ENCODE peak calls at places on chromosomes 3 and 15, in six cellular contexts. X is fibroblast of pulmonary artery; I is CD8-positive, alpha-beta memory T cell; K is esophagus squamous epithelium; B is fibroblast of lung; E is heart left ventricle. F is an unnamed sample.

GRCh38 chr3:18424213-18424861 is 802 bp downstream of the SATB1 start:
- DNase-seq in X (no peak), K (no peak), I (no peak), E (peak; percentile 34), B (no peak), F (peak; percentile 40)

GRCh38 chr3:106806964-106807363 is 570.3 kb upstream of the CCDC54 start:
- DNase-seq in X (no peak), I (no peak), B (no peak), E (no peak), K (no peak), F (no peak)

GRCh38 chr15:36109943-36110658 is 469.3 kb upstream of the CDIN1 start:
- DNase-seq in B (peak; percentile 89), K (no peak), E (no peak), I (no peak), X (peak; percentile 31), F (no peak)

GRCh38 chr3:149448331-149448831 is 26.1 kb upstream of the TM4SF4 start:
- DNase-seq in I (no peak), B (peak; percentile 88), K (no peak), E (no peak), X (peak; percentile 52), F (no peak)

GRCh38 chr15:92907880-92908279 is 7.8 kb downstream of the CHD2 start:
- DNase-seq in B (peak; percentile 94), X (peak; percentile 84), I (peak; percentile 18), K (no peak), E (no peak), F (no peak)

GRCh38 chr3:184562146-184562861 is 719 bp downstream of the EPHB3 start:
- DNase-seq in X (no peak), E (no peak), I (no peak), B (no peak), K (no peak), F (no peak)

GRCh38 chr3:139128803-139129202 is 84.1 kb upstream of the PRR23C start:
- DNase-seq in E (no peak), X (no peak), B (peak; percentile 9), K (no peak), I (no peak), F (no peak)

GRCh38 chr3:28726840-28727239 is 378.2 kb upstream of the AZI2 start:
- DNase-seq in I (no peak), X (peak; percentile 47), B (peak; percentile 14), K (no peak), E (peak; percentile 34), F (peak; percentile 23)

GRCh38 chr3:30720586-30721313 is 114.3 kb downstream of the TGFBR2 start:
- DNase-seq in X (peak; percentile 34), K (no peak), B (peak; percentile 86), E (no peak), I (no peak), F (no peak)

GRCh38 chr3:71725279-71725991 is at the start of gene EIF4E3:
- DNase-seq in X (peak; percentile 14), E (peak; percentile 40), K (no peak), B (peak; percentile 31), I (peak; percentile 49), F (peak; percentile 12)

DNA sequence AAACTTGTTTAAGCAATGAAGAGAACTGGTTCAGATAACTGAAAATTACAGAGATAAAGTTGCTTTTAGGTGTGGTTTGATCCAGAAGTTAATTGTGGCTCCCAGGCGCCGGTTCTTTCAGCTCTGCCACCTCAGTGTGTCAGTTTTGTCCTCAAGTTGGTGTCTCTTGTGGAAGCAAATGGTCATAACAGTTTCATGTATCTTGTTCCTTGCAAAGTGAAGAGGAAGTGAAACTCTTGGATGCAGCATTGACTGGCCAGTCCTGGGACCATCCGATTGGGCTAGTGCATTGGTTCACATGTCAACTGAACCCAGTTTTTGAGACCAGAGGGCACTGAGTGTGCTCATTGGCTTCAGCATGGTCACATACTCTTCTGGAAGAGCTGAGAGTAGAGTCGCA is 181.4 kb upstream of the GRM7 start:
- DNase-seq in E (no peak), I (no peak), X (no peak), K (no peak), B (no peak), F (no peak)
- H3K4me3 ChIP-seq in E (no peak overlapping the region), I (no peak overlapping the region), X (no peak overlapping the region), K (no peak overlapping the region), B (no peak overlapping the region), F (no peak overlapping the region)

DNA sequence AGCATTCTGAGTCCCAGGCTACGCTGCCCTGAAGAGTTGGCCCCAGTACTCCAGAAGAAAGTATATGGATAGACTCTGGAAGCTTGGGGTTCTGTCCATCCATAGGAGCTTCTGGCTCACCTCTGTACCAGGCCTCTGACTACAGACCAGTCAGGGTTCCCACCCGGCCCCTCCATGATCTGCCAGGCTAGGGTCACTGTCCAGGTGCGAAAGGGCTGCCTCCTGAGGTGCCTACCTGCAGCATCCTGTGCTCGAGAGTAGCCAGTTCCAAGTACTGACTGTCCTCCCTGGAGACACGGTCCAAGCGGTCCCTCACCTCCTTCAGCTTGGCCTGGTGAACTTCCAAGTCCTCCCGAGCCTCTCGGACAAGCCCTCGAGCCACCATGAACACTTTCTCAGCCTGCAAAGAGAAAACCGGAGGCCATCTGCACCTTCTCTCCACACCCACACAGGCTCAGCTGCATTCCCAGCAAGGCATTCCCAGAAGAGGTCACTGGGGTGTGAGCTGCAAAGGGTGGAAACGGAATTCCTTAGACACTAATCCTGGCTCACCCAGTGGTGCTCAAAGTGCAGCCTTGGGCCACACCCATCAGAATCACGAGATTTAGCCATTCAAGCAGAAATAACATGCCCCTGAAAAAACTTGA is 3.7 kb upstream of the PLXNB1 start:
- DNase-seq in X (peak; percentile 43), E (no peak), B (peak; percentile 84), I (no peak), K (no peak), F (no peak)
- H3K4me3 ChIP-seq in X (no peak overlapping the region), E (no peak overlapping the region), B (no peak overlapping the region), I (no peak overlapping the region), K (peak overlapping the region; percentile 1), F (no peak overlapping the region)

DNA sequence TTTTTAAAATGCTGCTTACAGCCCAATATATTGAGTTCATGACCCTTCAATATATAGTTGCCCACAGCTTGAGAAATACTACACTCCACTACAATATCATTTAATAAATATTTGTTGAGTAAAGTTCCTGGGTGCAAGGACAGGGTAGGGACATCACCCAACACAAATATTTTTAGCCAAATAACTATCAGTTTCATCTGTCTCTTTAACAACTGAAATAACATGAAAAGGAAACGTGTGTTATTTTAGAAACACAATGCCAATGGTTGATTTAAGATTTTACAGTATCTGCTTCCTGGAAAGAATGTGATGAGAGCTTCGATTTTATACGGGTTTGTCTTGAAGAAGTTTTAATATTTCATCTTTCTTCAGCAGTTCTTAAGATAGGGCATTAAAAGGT is 67.7 kb upstream of the CDV3 start:
- DNase-seq in I (no peak), B (no peak), K (no peak), X (no peak), E (no peak), F (no peak)
- H3K4me3 ChIP-seq in I (peak overlapping the region; percentile 58), B (no peak overlapping the region), K (no peak overlapping the region), X (no peak overlapping the region), E (no peak overlapping the region), F (no peak overlapping the region)

DNA sequence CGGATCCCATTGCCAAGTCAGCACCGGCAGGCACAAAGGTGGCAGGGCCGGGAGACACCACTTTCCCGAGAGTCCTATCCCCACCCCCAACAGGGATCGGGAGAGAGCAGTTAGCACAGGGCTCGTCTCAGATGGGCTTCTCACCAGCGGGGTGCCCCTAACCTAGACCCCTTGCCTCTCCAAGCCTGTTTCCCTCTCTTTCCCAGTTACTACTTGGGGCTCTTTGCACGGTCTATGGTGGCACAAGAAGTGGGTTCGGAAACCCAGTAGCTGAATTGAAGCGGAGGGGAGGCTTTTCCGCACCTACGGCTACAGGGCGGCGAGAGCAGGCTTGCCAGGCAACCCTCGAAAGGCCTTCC is 383 bp upstream of the EFCC1 start:
- DNase-seq in I (no peak), B (no peak), X (no peak), K (no peak), E (no peak), F (no peak)
- H3K4me3 ChIP-seq in I (no peak overlapping the region), B (no peak overlapping the region), X (peak overlapping the region; percentile 31), K (peak overlapping the region; percentile 30), E (peak overlapping the region; percentile 84), F (no peak overlapping the region)

GRCh38 chr15:95451891-95452290 is 878.6 kb upstream of the NR2F2 start:
- DNase-seq in I (no peak), B (no peak), K (no peak), E (no peak), X (no peak), F (no peak)
- H3K4me3 ChIP-seq in I (no peak overlapping the region), B (no peak overlapping the region), K (no peak overlapping the region), E (no peak overlapping the region), X (no peak overlapping the region), F (no peak overlapping the region)

GRCh38 chr15:42495361-42496212 is at the start of gene SNAP23:
- DNase-seq in X (peak; percentile 96), K (peak; percentile 70), E (peak; percentile 93), I (peak; percentile 81), B (peak; percentile 97), F (peak; percentile 79)

GRCh38 chr15:42498212-42499038 is 3.0 kb downstream of the SNAP23 start:
- DNase-seq in E (no peak), K (no peak), B (no peak), I (no peak), X (no peak), F (no peak)

GRCh38 chr15:42491540-42492225 is 742 bp upstream of the ZNF106 start:
- DNase-seq in I (no peak), X (peak; percentile 69), B (peak; percentile 79), K (no peak), E (no peak), F (no peak)

GRCh38 chr15:42493694-42494093 is 1.7 kb upstream of the SNAP23 start:
- DNase-seq in I (no peak), B (no peak), K (no peak), E (no peak), X (no peak), F (no peak)

GRCh38 chr15:42494998-42495360 is 455 bp upstream of the SNAP23 start:
- DNase-seq in I (peak; percentile 30), K (no peak), X (peak; percentile 81), B (peak; percentile 77), E (peak; percentile 81), F (no peak)
- H3K4me3 ChIP-seq in I (peak overlapping the region; percentile 99), K (peak overlapping the region; percentile 66), X (peak overlapping the region; percentile 98), B (peak overlapping the region; percentile 100), E (peak overlapping the region; percentile 83), F (peak overlapping the region; percentile 48)